ENCODE peak calls at places on chromosomes 4 and X, in four cellular contexts. One of them, this sample, is unnamed.
A peak's percentile ranks its signal among the peaks of the same experiment; 100 is the strongest.

GRCh38 chr4:657338-658030 is 16.6 kb downstream of the ATP5ME start:
- DNase-seq in T1000: no peak
- DNase-seq in HEK293T: no peak
- DNase-seq in cardiac fibroblast: no peak
- DNase-seq in this sample: no peak

GRCh38 chr4:40515398-40516293 is 114.0 kb downstream of the RBM47 start:
- DNase-seq in T1000: no peak
- DNase-seq in cardiac fibroblast: peak; percentile 59
- DNase-seq in HEK293T: no peak
- DNase-seq in this sample: peak; percentile 86

GRCh38 chrX:129600981-129601424 is 53.8 kb downstream of the APLN start:
- DNase-seq in cardiac fibroblast: peak; percentile 33
- DNase-seq in T1000: no peak
- DNase-seq in HEK293T: peak; percentile 61
- DNase-seq in this sample: peak; percentile 34

GRCh38 chr4:27005512-27006246 is 145.0 kb downstream of the STIM2 start:
- DNase-seq in T1000: no peak
- DNase-seq in HEK293T: no peak
- DNase-seq in cardiac fibroblast: peak; percentile 71
- DNase-seq in this sample: no peak

GRCh38 chr4:74395633-74396032 is 30.7 kb downstream of the EREG start:
- DNase-seq in HEK293T: no peak
- DNase-seq in cardiac fibroblast: peak; percentile 45
- DNase-seq in T1000: no peak
- DNase-seq in this sample: no peak

GRCh38 chr4:1568855-1569460 is 115.2 kb downstream of the FAM53A start:
- DNase-seq in cardiac fibroblast: no peak
- DNase-seq in HEK293T: no peak
- DNase-seq in T1000: no peak
- DNase-seq in this sample: no peak

GRCh38 chr4:94447754-94448411 is 3.9 kb upstream of the PDLIM5 start:
- DNase-seq in HEK293T: no peak
- DNase-seq in cardiac fibroblast: no peak
- DNase-seq in T1000: no peak
- DNase-seq in this sample: no peak

GRCh38 chrX:68504237-68504636 is 5.4 kb downstream of the YIPF6 start:
- DNase-seq in T1000: no peak
- DNase-seq in HEK293T: no peak
- DNase-seq in cardiac fibroblast: peak; percentile 33
- DNase-seq in this sample: no peak

GRCh38 chrX:25548806-25549205 is 533.0 kb upstream of the ARX start:
- DNase-seq in cardiac fibroblast: no peak
- DNase-seq in HEK293T: no peak
- DNase-seq in T1000: no peak
- DNase-seq in this sample: no peak

GRCh38 chr4:77434299-77435092 is 171.1 kb upstream of the CXCL13 start:
- DNase-seq in HEK293T: no peak
- DNase-seq in cardiac fibroblast: peak; percentile 56
- DNase-seq in T1000: no peak
- DNase-seq in this sample: no peak

GRCh38 chr4:118120120-118120760 is 86.0 kb downstream of the NDST3 start:
- DNase-seq in T1000: no peak
- DNase-seq in HEK293T: no peak
- DNase-seq in cardiac fibroblast: no peak
- DNase-seq in this sample: no peak

GRCh38 chr4:41428205-41428940 is 109.6 kb upstream of the LIMCH1 start:
- DNase-seq in HEK293T: no peak
- DNase-seq in cardiac fibroblast: no peak
- DNase-seq in T1000: no peak
- DNase-seq in this sample: no peak

GRCh38 chr4:175421506-175421905 is 390.6 kb downstream of the GPM6A start:
- DNase-seq in HEK293T: no peak
- DNase-seq in T1000: no peak
- DNase-seq in cardiac fibroblast: no peak
- DNase-seq in this sample: peak; percentile 45

GRCh38 chr4:151427268-151427667 is 18.3 kb downstream of the FHIP1A start:
- DNase-seq in cardiac fibroblast: no peak
- DNase-seq in T1000: no peak
- DNase-seq in HEK293T: no peak
- DNase-seq in this sample: no peak

GRCh38 chr4:31408136-31408535 is 688.0 kb downstream of the PCDH7 start:
- DNase-seq in cardiac fibroblast: no peak
- DNase-seq in T1000: no peak
- DNase-seq in HEK293T: no peak
- DNase-seq in this sample: no peak

GRCh38 chr4:139641218-139641617 is 24.4 kb upstream of the MGST2 start:
- DNase-seq in T1000: no peak
- DNase-seq in cardiac fibroblast: no peak
- DNase-seq in HEK293T: no peak
- DNase-seq in this sample: no peak

GRCh38 chr4:35025152-35025834 is 1219.0 kb downstream of the ARAP2 start:
- DNase-seq in T1000: no peak
- DNase-seq in cardiac fibroblast: no peak
- DNase-seq in HEK293T: no peak
- DNase-seq in this sample: no peak

GRCh38 chrX:37640142-37640541 is 45.4 kb upstream of the XK start:
- DNase-seq in T1000: no peak
- DNase-seq in HEK293T: no peak
- DNase-seq in cardiac fibroblast: no peak
- DNase-seq in this sample: no peak

GRCh38 chrX:34654939-34655338 is 2.1 kb downstream of the TMEM47 start:
- DNase-seq in HEK293T: no peak
- DNase-seq in T1000: no peak
- DNase-seq in cardiac fibroblast: no peak
- DNase-seq in this sample: no peak

GRCh38 chr4:74056114-74056857 is 17.8 kb upstream of the CXCL3 start:
- DNase-seq in HEK293T: no peak
- DNase-seq in cardiac fibroblast: peak; percentile 37
- DNase-seq in T1000: no peak
- DNase-seq in this sample: no peak

GRCh38 chrX:15761564-15762191 is 23.6 kb downstream of the CA5B start:
- DNase-seq in T1000: no peak
- DNase-seq in cardiac fibroblast: peak; percentile 36
- DNase-seq in HEK293T: peak; percentile 43
- DNase-seq in this sample: peak; percentile 53

GRCh38 chrX:68299923-68300322 is 133.4 kb downstream of the OPHN1 start:
- DNase-seq in HEK293T: no peak
- DNase-seq in T1000: no peak
- DNase-seq in cardiac fibroblast: no peak
- DNase-seq in this sample: no peak

GRCh38 chr4:577499-578450 is 1.7 kb upstream of the TMEM271 start:
- DNase-seq in cardiac fibroblast: peak; percentile 8
- DNase-seq in T1000: peak; percentile 5
- DNase-seq in HEK293T: no peak
- DNase-seq in this sample: peak; percentile 57

GRCh38 chr4:185710487-185710995 is 101.5 kb downstream of the SORBS2 start:
- DNase-seq in HEK293T: no peak
- DNase-seq in cardiac fibroblast: no peak
- DNase-seq in T1000: no peak
- DNase-seq in this sample: no peak

GRCh38 chr4:16706251-16706650 is 192.2 kb downstream of the LDB2 start:
- DNase-seq in cardiac fibroblast: no peak
- DNase-seq in T1000: no peak
- DNase-seq in HEK293T: no peak
- DNase-seq in this sample: no peak

GRCh38 chr4:147723316-147723715 is 8.6 kb upstream of the ARHGAP10 start:
- DNase-seq in HEK293T: peak; percentile 44
- DNase-seq in T1000: no peak
- DNase-seq in cardiac fibroblast: peak; percentile 77
- DNase-seq in this sample: peak; percentile 82

GRCh38 chr4:105936901-105937300 is 41.6 kb downstream of the NPNT start:
- DNase-seq in T1000: no peak
- DNase-seq in cardiac fibroblast: no peak
- DNase-seq in HEK293T: no peak
- DNase-seq in this sample: no peak

GRCh38 chr4:118823471-118823870 is 12.5 kb downstream of the SEC24D start:
- DNase-seq in cardiac fibroblast: no peak
- DNase-seq in HEK293T: no peak
- DNase-seq in T1000: no peak
- DNase-seq in this sample: no peak

This sample was measured in hepatocyte.